ENCODE peak calls at places on chromosomes 6 and 20, in seven cellular contexts. U is neural progenitor cell, E is adrenal gland, P is prostate gland, F is testis, Z is A673, K is PC-3. R is an unnamed sample. For H3K9me3, the result is how much of the 10 kb centered on the place peaks cover.

GRCh38 chr6:73739097-73739496 is 43.1 kb downstream of the CD109 start:
- DNase-seq in F (no peak), K (peak), P (no peak), Z (peak), E (no peak), U (peak), R (peak)

GRCh38 chr6:160386869-160387518 is 38.8 kb downstream of the SLC22A3 start:
- DNase-seq in P (peak), E (peak), Z (no peak), U (no peak), K (peak), F (no peak), R (peak)

GRCh38 chr6:3071568-3071967 is 3.3 kb downstream of the RIPK1 start:
- DNase-seq in U (no peak), E (no peak), F (no peak), K (no peak), Z (no peak), P (no peak), R (no peak)

GRCh38 chr6:19135706-19136105 is 701.5 kb upstream of the ID4 start:
- DNase-seq in E (no peak), Z (no peak), K (no peak), F (no peak), U (no peak), P (no peak), R (peak)

GRCh38 chr6:128569737-128570438 is 49.5 kb upstream of the PTPRK start:
- DNase-seq in K (peak), E (no peak), F (no peak), P (no peak), U (peak), Z (peak), R (no peak)

GRCh38 chr6:27426045-27426620 is 37.6 kb downstream of the ZNF391 start:
- DNase-seq in U (no peak), E (no peak), P (no peak), Z (no peak), F (no peak), K (peak), R (no peak)

GRCh38 chr20:40108321-40108720 is 580.7 kb downstream of the MAFB start:
- DNase-seq in K (no peak), U (no peak), F (no peak), E (no peak), Z (no peak), P (no peak), R (no peak)

GRCh38 chr20:56925696-56926101 is 296.6 kb downstream of the TFAP2C start:
- DNase-seq in E (no peak), U (peak), F (no peak), K (peak), P (no peak), Z (no peak), R (no peak)

GRCh38 chr6:80356000-80356399 is 249.5 kb downstream of the BCKDHB start:
- DNase-seq in U (peak), F (no peak), E (no peak), K (no peak), Z (no peak), P (no peak), R (no peak)

GRCh38 chr6:169967687-169968086 is 216.3 kb downstream of the ERMARD start:
- DNase-seq in P (no peak), F (no peak), U (no peak), K (no peak), E (no peak), Z (no peak), R (no peak)

GRCh38 chr20:50772418-50773185 is 22.3 kb upstream of the BCAS4 start:
- DNase-seq in U (no peak), Z (no peak), P (no peak), K (no peak), E (no peak), F (peak), R (no peak)

GRCh38 chr6:56250266-56250665 is 2.9 kb upstream of the COL21A1 start:
- DNase-seq in E (no peak), K (no peak), F (no peak), U (no peak), Z (no peak), P (no peak), R (peak)

GRCh38 chr6:142773859-142774258 is 171.1 kb downstream of the HIVEP2 start:
- DNase-seq in Z (no peak), U (no peak), E (no peak), P (no peak), K (no peak), F (no peak), R (no peak)

GRCh38 chr20:9374480-9374879 is 139.9 kb upstream of the LAMP5 start:
- DNase-seq in Z (no peak), P (no peak), U (no peak), E (no peak), F (no peak), K (no peak), R (peak)

GRCh38 chr20:34368547-34368946 is 5.5 kb downstream of the ITCH start:
- DNase-seq in P (no peak), F (peak), Z (no peak), E (peak), U (no peak), K (peak), R (no peak)

GRCh38 chr6:136719280-136720044 is 72.8 kb downstream of the MAP3K5 start:
- DNase-seq in U (peak), Z (peak), F (no peak), K (no peak), P (no peak), E (no peak), R (no peak)

GRCh38 chr6:293185-294174 is 1.2 kb downstream of the DUSP22 start:
- DNase-seq in F (peak), K (peak), U (peak), P (no peak), Z (no peak), E (no peak), R (no peak)

GRCh38 chr6:33851959-33852358 is 48.2 kb upstream of the MLN start:
- DNase-seq in P (no peak), K (peak), Z (peak), U (peak), F (peak), E (no peak), R (peak)

GRCh38 chr6:1347187-1347560 is 35.3 kb downstream of the FOXQ1 start:
- DNase-seq in P (no peak), U (no peak), K (no peak), E (no peak), Z (no peak), F (no peak), R (no peak)

GRCh38 chr6:122722746-122723145 is 56.8 kb upstream of the FABP7 start:
- DNase-seq in E (no peak), P (no peak), K (no peak), F (no peak), Z (no peak), U (no peak), R (no peak)

GRCh38 chr6:87066449-87067288 is 28.2 kb downstream of the CGA start:
- DNase-seq in U (peak), E (peak), Z (peak), K (peak), P (peak), F (peak), R (peak)

GRCh38 chr6:155314092-155314772 is at the start of gene TFB1M:
- DNase-seq in E (peak), K (peak), Z (peak), F (peak), P (peak), U (peak), R (peak)

GRCh38 chr6:155316419-155316818 is 2.1 kb upstream of the TFB1M start:
- DNase-seq in Z (no peak), E (no peak), K (no peak), F (no peak), U (no peak), P (no peak), R (no peak)

GRCh38 chr6:155317186-155317585 is 2.9 kb upstream of the TFB1M start:
- DNase-seq in P (no peak), Z (peak), F (no peak), E (no peak), K (peak), U (no peak), R (no peak)

GRCh38 chr6:155314773-155315515 is 660 bp upstream of the TFB1M start:
- DNase-seq in Z (peak), E (peak), U (no peak), F (peak), K (peak), P (no peak), R (no peak)

DNA sequence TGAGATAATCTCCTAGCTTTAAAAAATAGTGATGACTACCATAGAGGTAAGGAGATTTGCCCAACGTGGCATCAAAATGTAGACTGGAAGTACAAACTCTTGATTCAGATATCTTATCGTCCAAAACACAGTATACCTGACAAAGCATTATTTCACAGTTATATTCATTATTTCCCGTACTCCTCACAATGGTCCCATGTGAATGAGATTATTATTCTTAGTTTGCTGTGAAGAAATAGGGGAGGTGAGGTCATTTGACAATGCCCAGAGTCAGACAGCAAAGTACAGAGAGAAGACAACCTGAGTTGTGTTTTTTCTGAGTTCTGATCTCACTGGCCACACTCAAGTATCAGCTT is 1.2 kb upstream of the TFB1M start:
- DNase-seq in F (no peak), Z (no peak), E (no peak), P (no peak), U (no peak), K (no peak), R (no peak)
- H3K4me3 ChIP-seq in F (no peak), Z (peak), E (peak), P (no peak), U (peak), K (peak), R (no peak)

DNA sequence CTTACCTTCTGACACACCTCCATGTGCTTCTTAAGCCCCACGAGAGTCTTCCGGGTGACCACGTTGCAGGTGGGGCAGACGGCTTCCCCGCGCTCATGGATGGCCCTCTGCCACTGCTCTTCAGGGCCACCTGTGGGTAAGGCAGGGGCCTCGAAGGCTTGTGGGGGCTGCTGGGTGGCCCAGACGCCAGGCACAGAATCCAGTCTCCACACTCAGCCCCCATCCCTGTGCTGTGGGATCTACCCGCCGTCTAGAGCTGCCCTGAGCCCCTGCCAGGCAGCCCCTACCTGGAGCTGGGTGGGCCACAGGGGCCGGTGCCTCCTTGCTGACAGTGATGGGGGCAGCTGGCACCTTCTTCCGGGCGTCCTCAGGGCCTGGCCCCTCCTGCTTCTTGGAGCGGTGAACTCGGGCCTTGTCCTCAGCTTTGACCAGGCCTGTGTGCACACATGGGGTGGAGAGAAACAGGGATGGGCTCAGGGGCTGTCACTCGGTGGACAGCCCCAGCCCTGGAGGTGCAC is 5.9 kb downstream of the ZNF512B start:
- DNase-seq in U (no peak), E (no peak), P (no peak), F (no peak), K (no peak), Z (no peak), R (no peak)
- H3K9me3 ChIP-seq in U (under half), E (under half), P (under half), F (under half), K (under half), Z (under half), R (under half)

GRCh38 chr6:38153076-38153475 is 333.5 kb downstream of the ZFAND3 start:
- DNase-seq in E (no peak), P (no peak), U (no peak), Z (no peak), F (no peak), K (no peak), R (no peak)
- H3K27ac ChIP-seq in E (no peak), P (no peak), U (no peak), Z (no peak), F (no peak), K (no peak), R (no peak)

GRCh38 chr6:168181776-168182765 is 103.1 kb upstream of the FRMD1 start:
- DNase-seq in F (no peak), P (no peak), E (no peak), Z (peak), U (peak), K (no peak), R (no peak)
- H3K4me3 ChIP-seq in F (no peak), P (no peak), E (no peak), Z (no peak), U (no peak), K (no peak), R (no peak)

GRCh38 chr6:155341130-155341828 is 27.0 kb upstream of the TFB1M start:
- DNase-seq in U (no peak), P (no peak), Z (no peak), F (no peak), E (no peak), K (peak), R (no peak)
- H3K9me3 ChIP-seq in U (under half), P (under half), Z (under half), F (under half), E (under half), K (under half), R (under half)

DNA sequence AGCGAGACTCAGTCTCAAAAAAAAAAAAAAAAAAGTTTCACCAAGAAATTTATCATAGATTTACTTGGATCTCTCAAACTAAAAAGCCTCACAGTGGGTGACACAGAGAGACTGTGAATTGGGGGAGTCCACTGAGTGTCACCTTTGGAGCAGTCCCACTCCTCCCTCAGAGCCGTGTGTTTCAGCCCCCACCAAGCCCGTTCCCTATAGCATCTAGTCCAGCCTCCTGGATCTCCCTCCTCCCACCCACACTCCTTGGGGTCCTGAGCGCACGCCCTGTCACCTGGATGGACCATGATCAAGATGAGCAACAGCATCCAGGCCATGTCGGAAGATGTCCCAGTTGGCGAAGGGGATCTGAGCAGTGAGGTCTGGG is 422 bp downstream of the NCR3 start:
- DNase-seq in P (no peak), K (no peak), E (no peak), F (no peak), Z (no peak), U (no peak), R (no peak)
- H3K27ac ChIP-seq in P (no peak), K (no peak), E (no peak), F (no peak), Z (no peak), U (no peak), R (no peak)

GRCh38 chr20:38840894-38841470 is 35.5 kb downstream of the PPP1R16B start:
- DNase-seq in Z (no peak), E (no peak), F (no peak), P (no peak), K (no peak), U (no peak), R (no peak)

GRCh38 chr20:38843346-38843745 is 37.8 kb downstream of the PPP1R16B start:
- DNase-seq in K (no peak), F (no peak), Z (no peak), E (no peak), U (no peak), P (no peak), R (no peak)

GRCh38 chr20:38841570-38841969 is 36.1 kb downstream of the PPP1R16B start:
- DNase-seq in F (no peak), P (no peak), U (no peak), E (no peak), K (no peak), Z (no peak), R (no peak)

GRCh38 chr20:38842017-38842416 is 36.5 kb downstream of the PPP1R16B start:
- DNase-seq in P (no peak), F (no peak), U (no peak), K (no peak), E (no peak), Z (no peak), R (no peak)

DNA sequence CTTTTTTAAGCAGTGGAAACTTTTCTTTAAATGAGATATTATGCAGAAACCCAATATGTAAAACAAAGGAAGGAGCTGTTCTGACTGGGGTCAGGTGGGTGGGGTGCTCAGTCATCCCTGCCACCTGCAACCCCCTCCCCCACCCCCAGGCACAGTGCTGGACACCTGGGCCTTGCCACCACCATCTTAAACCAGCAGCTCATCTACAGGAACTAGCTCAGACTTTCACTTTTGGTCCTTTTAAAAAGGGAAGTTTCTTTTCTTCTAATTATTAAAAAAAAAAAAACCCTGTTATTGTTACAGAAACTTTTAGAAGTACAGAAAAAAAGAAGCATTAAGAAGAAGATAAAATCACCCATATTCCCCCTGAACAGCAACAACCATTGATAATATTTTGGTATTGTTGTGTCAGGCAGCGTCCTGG is 37.1 kb downstream of the PPP1R16B start:
- DNase-seq in F (no peak), E (no peak), Z (no peak), P (no peak), K (no peak), U (no peak), R (no peak)
- H3K4me3 ChIP-seq in F (no peak), E (no peak), Z (no peak), P (no peak), K (no peak), U (no peak), R (no peak)

DNA sequence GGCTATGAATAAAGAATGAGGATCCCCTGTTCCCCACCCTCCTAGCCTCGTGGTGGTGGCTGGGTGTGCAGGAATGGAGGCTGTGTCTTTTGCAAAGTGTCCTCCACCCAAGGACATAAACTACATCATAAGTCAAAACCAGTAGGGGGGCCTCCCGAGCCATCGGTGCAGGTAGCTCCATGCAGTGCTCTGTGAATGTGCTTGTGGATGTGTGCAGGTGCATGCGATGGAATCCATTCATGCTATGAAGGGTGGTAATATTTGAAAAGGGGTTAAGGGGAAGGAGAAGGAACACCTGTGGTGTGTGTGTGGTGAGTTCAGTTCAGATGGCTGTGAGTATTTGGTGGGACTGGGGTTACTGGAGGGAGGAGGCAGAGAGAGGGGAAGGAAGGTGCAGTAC is 197.3 kb downstream of the NRN1 start:
- DNase-seq in Z (no peak), K (no peak), E (no peak), P (no peak), U (no peak), F (no peak), R (no peak)
- H3K9me3 ChIP-seq in Z (under half), K (under half), E (under half), P (under half), U (under half), F (under half), R (under half)

GRCh38 chr6:158856261-158856660 is 37.1 kb upstream of the EZR start:
- DNase-seq in E (no peak), Z (no peak), U (no peak), K (no peak), P (no peak), F (no peak), R (no peak)
- H3K27ac ChIP-seq in E (no peak), Z (no peak), U (no peak), K (no peak), P (no peak), F (no peak), R (peak)

R was measured in cardiac muscle cell.